ENCODE peak calls at places on chromosomes 11 and 22, in six cellular contexts. F, Q, D, K, Y and P are unnamed samples.

GRCh38 chr11:103936059-103936458 is 100.4 kb upstream of the DDI1 start:
- DNase-seq in D (no peak), F (no peak), K (no peak), Y (no peak), Q (no peak), P (no peak)

GRCh38 chr11:113528982-113529381 is 53.8 kb upstream of the DRD2 start:
- DNase-seq in F (no peak), K (no peak), Q (no peak), D (no peak), Y (no peak), P (no peak)

GRCh38 chr11:116960916-116961315 is 123.5 kb upstream of the APOA1 start:
- DNase-seq in F (peak; percentile 8), K (no peak), Y (no peak), Q (no peak), D (no peak), P (no peak)

GRCh38 chr11:63641727-63642126 is 27.5 kb upstream of the PLAAT3 start:
- DNase-seq in K (no peak), F (no peak), D (no peak), Y (no peak), Q (no peak), P (no peak)

GRCh38 chr22:39188809-39189208 is 36.3 kb upstream of the CBX7 start:
- DNase-seq in Q (no peak), F (no peak), D (no peak), Y (no peak), K (no peak), P (no peak)

GRCh38 chr11:67345949-67346819 is 7.2 kb downstream of the POLD4 start:
- DNase-seq in K (no peak), D (peak; percentile 13), F (peak; percentile 54), Y (peak; percentile 24), Q (peak; percentile 32), P (no peak)

GRCh38 chr22:39135092-39135896 is 17.2 kb downstream of the CBX7 start:
- DNase-seq in K (peak; percentile 50), D (peak; percentile 71), Y (no peak), Q (peak; percentile 55), F (peak; percentile 7), P (no peak)

GRCh38 chr11:8111636-8112035 is 30.6 kb downstream of the TUB start:
- DNase-seq in Y (no peak), D (no peak), F (no peak), K (no peak), Q (no peak), P (no peak)

GRCh38 chr11:111086058-111086457 is 159.5 kb upstream of the POU2AF2 start:
- DNase-seq in Q (peak; percentile 3), F (no peak), Y (no peak), D (no peak), K (no peak), P (no peak)

GRCh38 chr11:2761131-2762030 is 61.6 kb upstream of the KCNQ1OT1 start:
- DNase-seq in F (no peak), Y (no peak), Q (no peak), D (no peak), K (no peak), P (no peak)

GRCh38 chr22:23263651-23264555 is 83.6 kb downstream of the BCR start:
- DNase-seq in F (no peak), D (peak; percentile 58), K (no peak), Q (no peak), Y (no peak), P (no peak)

GRCh38 chr11:19905280-19905853 is 192.7 kb downstream of the NAV2 start:
- DNase-seq in K (no peak), Y (no peak), D (peak; percentile 61), Q (peak; percentile 51), F (peak; percentile 23), P (no peak)

GRCh38 chr11:132551011-132551410 is 981.3 kb downstream of the OPCML start:
- DNase-seq in D (no peak), F (no peak), K (no peak), Y (no peak), Q (no peak), P (no peak)

GRCh38 chr11:69267395-69267805 is 26.6 kb upstream of the MYEOV start:
- DNase-seq in Y (no peak), D (no peak), K (no peak), F (no peak), Q (peak; percentile 54), P (no peak)

GRCh38 chr11:30917859-30918478 is 331.8 kb upstream of the MPPED2 start:
- DNase-seq in Q (peak; percentile 40), Y (no peak), D (peak; percentile 13), K (no peak), F (peak; percentile 27), P (peak; percentile 44)

GRCh38 chr22:46339956-46340355 is 4.4 kb downstream of the TRMU start:
- DNase-seq in F (no peak), D (no peak), Q (no peak), K (no peak), Y (no peak), P (no peak)

GRCh38 chr22:29879738-29880137 is 3.2 kb upstream of the MTMR3 start:
- DNase-seq in Q (no peak), D (peak; percentile 42), K (no peak), F (peak; percentile 10), Y (no peak), P (no peak)

GRCh38 chr22:32776800-32777199 is 24.7 kb upstream of the TIMP3 start:
- DNase-seq in Q (no peak), D (no peak), Y (no peak), F (no peak), K (no peak), P (no peak)

GRCh38 chr22:36540867-36541642 is 12.1 kb upstream of the EIF3D start:
- DNase-seq in K (no peak), Q (no peak), F (no peak), Y (no peak), D (no peak), P (no peak)

GRCh38 chr22:38925571-38926041 is 31.8 kb upstream of the APOBEC3A start:
- DNase-seq in D (no peak), K (no peak), Q (no peak), F (no peak), Y (no peak), P (no peak)

GRCh38 chr11:46389450-46390330 is 1.9 kb downstream of the CHRM4 start:
- DNase-seq in Q (peak; percentile 61), F (peak; percentile 54), Y (no peak), D (peak; percentile 81), K (no peak), P (peak; percentile 76)

GRCh38 chr22:49853981-49854791 is 542 bp downstream of the ZBED4 start:
- DNase-seq in Y (no peak), F (no peak), Q (no peak), D (peak; percentile 19), K (no peak), P (no peak)

GRCh38 chr11:111960916-111961315 is 23.8 kb downstream of the DIXDC1 start:
- DNase-seq in Q (no peak), F (no peak), D (no peak), K (no peak), Y (no peak), P (no peak)

GRCh38 chr11:69796063-69796462 is 20.9 kb upstream of the FGF4 start:
- DNase-seq in F (no peak), D (no peak), Y (no peak), Q (no peak), K (no peak), P (no peak)

GRCh38 chr11:71388637-71389235 is 59.5 kb downstream of the DHCR7 start:
- DNase-seq in Y (no peak), Q (no peak), K (no peak), F (no peak), D (no peak), P (no peak)

GRCh38 chr11:102026975-102027374 is 20.3 kb upstream of the CFAP300 start:
- DNase-seq in Y (no peak), K (no peak), Q (no peak), D (no peak), F (no peak), P (no peak)

GRCh38 chr11:79348976-79349682 is 91.7 kb downstream of the TENM4 start:
- DNase-seq in D (no peak), Y (no peak), Q (no peak), K (no peak), F (no peak), P (no peak)

GRCh38 chr11:79352304-79352703 is 88.5 kb downstream of the TENM4 start:
- DNase-seq in F (no peak), D (no peak), K (no peak), Y (no peak), Q (no peak), P (no peak)

GRCh38 chr11:79353706-79354105 is 87.1 kb downstream of the TENM4 start:
- DNase-seq in D (no peak), K (no peak), Q (no peak), F (no peak), Y (no peak), P (no peak)
- TF ChIP-seq ZNF274 in D (no peak), K (no peak), Q (no peak), F (no peak), Y (no peak), P (no peak)

GRCh38 chr11:64894812-64895452 is 16.5 kb upstream of the EHD1 start:
- DNase-seq in D (no peak), F (no peak), Q (no peak), K (no peak), Y (no peak), P (no peak)
- H3K9ac ChIP-seq in D (no peak overlapping the region), F (no peak overlapping the region), Q (no peak overlapping the region), K (no peak overlapping the region), Y (no peak overlapping the region), P (no peak overlapping the region)

GRCh38 chr22:45235101-45235777 is 5.5 kb downstream of the KIAA0930 start:
- DNase-seq in Y (peak; percentile 81), D (no peak), Q (no peak), F (no peak), K (no peak), P (no peak)
- TF ChIP-seq YY1 in Y (peak; percentile 73), D (no peak), Q (no peak), F (no peak), K (no peak), P (no peak)

DNA sequence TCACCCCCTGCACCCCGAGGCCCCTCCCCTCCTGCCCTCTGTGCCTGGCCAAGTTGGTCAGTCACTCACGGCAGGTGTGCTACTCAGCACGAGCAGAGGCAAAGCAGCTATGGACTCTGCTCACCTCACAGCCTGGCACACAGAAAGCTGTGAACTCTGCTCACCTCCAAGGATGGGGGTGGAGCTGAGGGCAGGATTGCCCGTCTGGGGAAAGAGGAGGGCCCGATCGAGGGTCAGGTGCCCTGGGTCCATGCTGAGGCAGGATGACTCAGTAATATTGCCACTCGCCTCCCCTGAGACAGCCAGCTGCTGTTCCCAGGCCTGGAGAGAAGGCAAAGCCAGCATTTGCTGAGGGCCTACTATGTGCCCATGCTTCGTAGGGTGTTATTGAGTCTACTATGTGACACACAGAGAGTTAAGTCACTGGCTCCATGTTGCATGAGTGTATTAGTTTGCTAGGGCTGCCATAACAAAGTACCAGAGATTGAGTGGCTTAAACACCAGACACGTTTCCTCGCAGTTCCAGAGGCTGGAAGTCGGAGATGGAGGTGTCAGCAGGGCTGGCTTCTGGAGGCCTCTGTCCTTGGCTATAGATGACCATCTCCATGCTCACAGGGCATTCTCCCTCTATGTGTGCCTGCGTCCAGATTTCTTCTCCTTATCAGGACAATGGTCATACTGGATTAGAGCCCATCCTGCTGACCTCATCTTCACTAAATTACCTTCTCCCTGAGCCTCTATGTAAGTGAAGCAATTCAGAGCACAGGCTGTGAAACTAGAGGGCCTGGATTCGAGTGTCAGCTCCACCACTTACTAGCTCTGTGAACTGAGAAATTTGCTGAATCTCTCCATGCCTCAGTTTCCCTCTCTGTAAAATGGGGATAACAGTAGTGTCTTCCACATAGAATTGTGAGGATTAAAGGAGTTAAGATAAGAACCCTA is 13.2 kb upstream of the TSKU start:
- DNase-seq in Q (peak; percentile 81), Y (no peak), F (no peak), D (no peak), K (no peak), P (no peak)
- TF ChIP-seq ZNF274 in Q (peak; percentile 30), Y (no peak), F (no peak), D (no peak), K (no peak), P (no peak)